ENCODE peak calls at places on chromosomes 16 and 17, in ten cellular contexts. G is stimulated activated CD4-positive, alpha-beta T cell treated with anti-CD3 and anti-CD28 coated beads, Interleukin-2, amount 100 ng/mL, for 48 hours; F is NCI-H2171; Y is fibroblast of the aortic adventitia; M is NCI-H187; I is astrocyte of the spinal cord; W is AG09309; R is NCI-H1092; N is CD8-positive, alpha-beta memory T cell; C is AG08396. D is an unnamed sample.

GRCh38 chr16:31455601-31456314 is 3.5 kb upstream of the ARMC5 start:
- DNase-seq in F (no peak), M (no peak), W (no peak), N (no peak), C (no peak), Y (no peak), I (no peak), R (no peak), G (no peak), D (no peak)

GRCh38 chr16:50133214-50133613 is 19.9 kb upstream of the TENT4B start:
- DNase-seq in N (no peak), I (no peak), M (no peak), F (no peak), C (no peak), W (no peak), Y (no peak), R (no peak), G (no peak), D (no peak)

GRCh38 chr17:72445055-72445991 is 324.5 kb downstream of the SOX9 start:
- DNase-seq in I (no peak), N (no peak), G (no peak), M (no peak), R (no peak), C (no peak), W (no peak), Y (no peak), F (no peak), D (no peak)

GRCh38 chr16:83882118-83882879 is 16.6 kb upstream of the MLYCD start:
- DNase-seq in N (no peak), Y (no peak), I (no peak), M (no peak), G (no peak), C (no peak), R (no peak), F (peak), W (no peak), D (peak)

GRCh38 chr16:19805459-19806160 is 79.0 kb downstream of the GPRC5B start:
- DNase-seq in N (no peak), C (no peak), R (no peak), M (no peak), G (no peak), W (no peak), Y (no peak), F (no peak), I (no peak), D (no peak)

GRCh38 chr17:46851029-46851741 is at the start of gene WNT9B:
- DNase-seq in C (no peak), N (no peak), Y (no peak), R (no peak), G (no peak), I (no peak), F (peak), M (no peak), W (no peak), D (peak)

GRCh38 chr16:81551821-81552304 is 107.3 kb downstream of the CMIP start:
- DNase-seq in Y (peak), C (no peak), R (no peak), W (no peak), G (no peak), M (no peak), F (no peak), N (no peak), I (no peak), D (no peak)

GRCh38 chr16:35173295-35173694 is 1713.9 kb downstream of the TP53TG3F start:
- DNase-seq in R (no peak), N (no peak), W (no peak), G (no peak), I (no peak), C (no peak), Y (no peak), F (no peak), M (no peak), D (no peak)

GRCh38 chr16:8764486-8765250 is 32.8 kb downstream of the TMEM186 start:
- DNase-seq in C (no peak), R (no peak), M (no peak), Y (no peak), G (no peak), F (no peak), W (no peak), I (no peak), N (no peak), D (no peak)

GRCh38 chr16:50991436-50991835 is 159.6 kb downstream of the SALL1 start:
- DNase-seq in I (no peak), M (no peak), F (no peak), G (no peak), N (no peak), C (no peak), Y (no peak), W (no peak), R (no peak), D (no peak)

GRCh38 chr17:57622886-57623433 is 122.1 kb downstream of the CCDC182 start:
- DNase-seq in R (no peak), N (no peak), G (no peak), F (no peak), M (no peak), Y (peak), C (peak), I (peak), W (peak), D (peak)

GRCh38 chr16:81956213-81956948 is 54.9 kb downstream of the SDR42E1 start:
- DNase-seq in Y (no peak), F (no peak), N (no peak), R (no peak), M (no peak), C (no peak), G (no peak), W (peak), I (no peak), D (peak)

GRCh38 chr17:41705271-41705991 is 6.7 kb upstream of the GAST start:
- DNase-seq in I (peak), M (no peak), R (no peak), C (no peak), W (no peak), Y (no peak), N (no peak), G (no peak), F (no peak), D (no peak)

GRCh38 chr17:77963441-77963840 is 4.9 kb downstream of the TNRC6C start:
- DNase-seq in F (peak), Y (peak), I (peak), C (peak), M (no peak), R (peak), W (peak), N (peak), G (no peak), D (peak)

GRCh38 chr16:86931410-86931941 is 353.1 kb downstream of the FOXL1 start:
- DNase-seq in F (no peak), W (peak), R (no peak), G (no peak), I (peak), M (no peak), C (peak), Y (peak), N (no peak), D (peak)

GRCh38 chr16:75550211-75550662 is 5.8 kb downstream of the TMEM231 start:
- DNase-seq in Y (peak), R (no peak), F (no peak), C (peak), I (peak), M (no peak), N (no peak), W (no peak), G (no peak), D (peak)

GRCh38 chr16:86464044-86464443 is 46.3 kb upstream of the FOXF1 start:
- DNase-seq in G (no peak), W (no peak), R (no peak), F (no peak), I (no peak), M (no peak), C (no peak), Y (no peak), N (no peak), D (no peak)

D was measured in GM03348.